ENCODE peak calls at places on chromosomes 1 and 21, in four cellular contexts. E is HT1080; N is EL; J is CD8-positive, alpha-beta T cell. M is an unnamed sample.

GRCh38 chr1:84412316-84412942 is 14.1 kb downstream of the DNASE2B start:
- DNase-seq in E (peak; percentile 77), N (peak; percentile 72), J (no peak), M (peak; percentile 73)

GRCh38 chr1:161781995-161782394 is 15.9 kb downstream of the ATF6 start:
- DNase-seq in E (no peak), N (peak; percentile 50), J (no peak), M (no peak)

GRCh38 chr1:182446033-182446669 is 3.8 kb upstream of the RGSL1 start:
- DNase-seq in E (peak; percentile 35), N (peak; percentile 44), J (no peak), M (peak; percentile 81)

GRCh38 chr1:177780096-177780700 is 189.7 kb downstream of the SEC16B start:
- DNase-seq in E (peak; percentile 29), N (peak; percentile 38), J (no peak), M (peak; percentile 70)

GRCh38 chr21:38999148-38999547 is 184.1 kb downstream of the PSMG1 start:
- DNase-seq in E (no peak), N (no peak), J (no peak), M (no peak)

GRCh38 chr1:46041974-46042373 is 90.5 kb downstream of the PIK3R3 start:
- DNase-seq in E (no peak), N (no peak), J (no peak), M (no peak)

GRCh38 chr1:169312084-169312954 is 55.3 kb downstream of the NME7 start:
- DNase-seq in E (peak; percentile 98), N (peak; percentile 95), J (peak; percentile 41), M (peak; percentile 96)

GRCh38 chr1:180167021-180167701 is 12.5 kb downstream of the QSOX1 start:
- DNase-seq in E (no peak), N (no peak), J (no peak), M (no peak)

GRCh38 chr1:27513521-27513920 is 23.6 kb upstream of the WASF2 start:
- DNase-seq in E (no peak), N (no peak), J (no peak), M (no peak)

GRCh38 chr1:212205843-212206242 is 79.4 kb upstream of the PPP2R5A start:
- DNase-seq in E (peak; percentile 15), N (no peak), J (no peak), M (peak; percentile 20)

GRCh38 chr1:23581219-23581618 is 21.9 kb upstream of the ID3 start:
- DNase-seq in E (peak; percentile 70), N (peak; percentile 87), J (no peak), M (no peak)

GRCh38 chr1:185158806-185159205 is 1.8 kb downstream of the SWT1 start:
- DNase-seq in E (no peak), N (no peak), J (no peak), M (no peak)

GRCh38 chr1:20080441-20081330 is 10.7 kb downstream of the PLA2G5 start:
- DNase-seq in E (peak; percentile 24), N (no peak), J (no peak), M (no peak)

GRCh38 chr1:84674021-84674420 is 16.2 kb downstream of the SSX2IP start:
- DNase-seq in E (no peak), N (no peak), J (no peak), M (no peak)

GRCh38 chr1:93967276-93967675 is 58.0 kb upstream of the GCLM start:
- DNase-seq in E (no peak), N (no peak), J (no peak), M (no peak)

GRCh38 chr1:201463071-201463552 is 5.9 kb downstream of the PHLDA3 start:
- DNase-seq in E (peak; percentile 62), N (peak; percentile 42), J (no peak), M (peak; percentile 74)

GRCh38 chr1:25568090-25568833 is 24.9 kb downstream of the LDLRAP1 start:
- DNase-seq in E (peak; percentile 32), N (peak; percentile 77), J (no peak), M (peak; percentile 97)

GRCh38 chr21:36647279-36648093 is 51.4 kb upstream of the SIM2 start:
- DNase-seq in E (peak; percentile 45), N (peak; percentile 70), J (no peak), M (peak; percentile 61)

GRCh38 chr1:89758127-89758526 is 62.7 kb upstream of the LRRC8D start:
- DNase-seq in E (no peak), N (no peak), J (no peak), M (no peak)

M was measured in MCF 10A.